ENCODE peak calls at places on chromosomes 16 and 17, in four cellular contexts. Y, Q, G and I are unnamed samples.

GRCh38 chr17:38509772-38510423 is 81.6 kb downstream of the ARHGAP23 start:
- DNase-seq in Y (no peak), Q (no peak), G (no peak), I (no peak)

GRCh38 chr16:2533912-2534311 is 2.7 kb upstream of the CEMP1 start:
- DNase-seq in Y (no peak), Q (no peak), G (no peak), I (no peak)

GRCh38 chr16:2483160-2483559 is 8.2 kb downstream of the TBC1D24 start:
- DNase-seq in Y (no peak), Q (no peak), G (no peak), I (no peak)

GRCh38 chr16:75053791-75054555 is 55.1 kb downstream of the ZNRF1 start:
- DNase-seq in Y (peak), Q (peak), G (no peak), I (no peak)

GRCh38 chr17:17684901-17685774 is 3.9 kb downstream of the RAI1 start:
- DNase-seq in Y (no peak), Q (no peak), G (no peak), I (no peak)

GRCh38 chr16:52254753-52255152 is 292.2 kb downstream of the TOX3 start:
- DNase-seq in Y (no peak), Q (no peak), G (no peak), I (no peak)

GRCh38 chr17:11511696-11512095 is 86.6 kb upstream of the DNAH9 start:
- DNase-seq in Y (peak), Q (no peak), G (no peak), I (no peak)

GRCh38 chr16:23423496-23424049 is 29.4 kb downstream of the COG7 start:
- DNase-seq in Y (peak), Q (peak), G (no peak), I (no peak)

GRCh38 chr16:3356118-3356517 is 429 bp downstream of the OR2C1 start:
- DNase-seq in Y (no peak), Q (no peak), G (no peak), I (no peak)

GRCh38 chr17:38509008-38509771 is 80.9 kb downstream of the ARHGAP23 start:
- DNase-seq in Y (peak), Q (peak), G (no peak), I (peak)

GRCh38 chr17:61002316-61002736 is 324.7 kb downstream of the BCAS3 start:
- DNase-seq in Y (no peak), Q (peak), G (no peak), I (no peak)

GRCh38 chr17:47990962-47991731 is 20.2 kb downstream of the CDK5RAP3 start:
- DNase-seq in Y (no peak), Q (no peak), G (no peak), I (no peak)

GRCh38 chr17:51365090-51365489 is 104.7 kb downstream of the UTP18 start:
- DNase-seq in Y (no peak), Q (peak), G (no peak), I (no peak)

GRCh38 chr16:83102336-83102735 is 475.6 kb downstream of the CDH13 start:
- DNase-seq in Y (no peak), Q (no peak), G (no peak), I (no peak)

GRCh38 chr16:75333770-75334169 is 82.3 kb upstream of the BCAR1 start:
- DNase-seq in Y (no peak), Q (no peak), G (no peak), I (no peak)

GRCh38 chr16:84214451-84215066 is 23.6 kb downstream of the ADAD2 start:
- DNase-seq in Y (no peak), Q (no peak), G (no peak), I (no peak)

GRCh38 chr16:53924311-53924860 is 220.4 kb downstream of the FTO start:
- DNase-seq in Y (no peak), Q (no peak), G (no peak), I (no peak)

GRCh38 chr16:10136916-10137315 is 45.3 kb downstream of the GRIN2A start:
- DNase-seq in Y (no peak), Q (no peak), G (no peak), I (no peak)

GRCh38 chr17:45948881-45949624 is 50.0 kb upstream of the STH start:
- DNase-seq in Y (peak), Q (peak), G (no peak), I (peak)

GRCh38 chr17:75039238-75039637 is 7.5 kb downstream of the ATP5PD start:
- DNase-seq in Y (no peak), Q (no peak), G (no peak), I (no peak)

GRCh38 chr17:37701424-37702020 is 43.3 kb downstream of the HNF1B start:
- DNase-seq in Y (peak), Q (peak), G (no peak), I (no peak)

GRCh38 chr17:3846739-3847670 is 959 bp upstream of the NCBP3 start:
- DNase-seq in Y (no peak), Q (no peak), G (no peak), I (no peak)

GRCh38 chr17:3039748-3040147 is 23.7 kb downstream of the OR1D5 start:
- DNase-seq in Y (no peak), Q (no peak), G (no peak), I (no peak)

GRCh38 chr16:66432429-66432828 is 5.3 kb downstream of the BEAN1 start:
- DNase-seq in Y (no peak), Q (no peak), G (peak), I (no peak)

GRCh38 chr16:19765860-19766553 is 47.9 kb downstream of the IQCK start:
- DNase-seq in Y (peak), Q (no peak), G (no peak), I (no peak)

GRCh38 chr17:30413109-30413508 is 34.4 kb downstream of the CPD start:
- DNase-seq in Y (no peak), Q (no peak), G (no peak), I (no peak)

GRCh38 chr17:78412403-78412802 is 34.0 kb downstream of the PGS1 start:
- DNase-seq in Y (peak), Q (peak), G (no peak), I (no peak)

GRCh38 chr17:44155488-44155887 is 13.8 kb downstream of the HROB start:
- DNase-seq in Y (no peak), Q (no peak), G (no peak), I (no peak)

GRCh38 chr17:82225368-82226029 is 3.3 kb upstream of the SLC16A3 start:
- DNase-seq in Y (no peak), Q (no peak), G (no peak), I (no peak)

GRCh38 chr17:58335061-58335731 is 6.6 kb upstream of the TSPOAP1 start:
- DNase-seq in Y (no peak), Q (no peak), G (no peak), I (no peak)

GRCh38 chr16:89406277-89406888 is 84.0 kb downstream of the ANKRD11 start:
- DNase-seq in Y (no peak), Q (no peak), G (no peak), I (no peak)

GRCh38 chr17:77366558-77367245 is 225.9 kb downstream of the SEC14L1 start:
- DNase-seq in Y (no peak), Q (no peak), G (no peak), I (no peak)

GRCh38 chr17:39064374-39064773 is 87.1 kb downstream of the PLXDC1 start:
- DNase-seq in Y (no peak), Q (no peak), G (no peak), I (no peak)

GRCh38 chr17:79009397-79010303 is at the start of gene CANT1:
- DNase-seq in Y (peak), Q (peak), G (no peak), I (peak)

GRCh38 chr16:57830890-57831484 is 28.7 kb upstream of the KIFC3 start:
- DNase-seq in Y (no peak), Q (no peak), G (no peak), I (no peak)

GRCh38 chr16:57826706-57827625 is 24.7 kb upstream of the KIFC3 start:
- DNase-seq in Y (no peak), Q (no peak), G (no peak), I (no peak)

GRCh38 chr16:57829969-57830360 is 27.7 kb upstream of the KIFC3 start:
- DNase-seq in Y (no peak), Q (no peak), G (no peak), I (no peak)

GRCh38 chr16:57826040-57826434 is 23.7 kb upstream of the KIFC3 start:
- DNase-seq in Y (no peak), Q (no peak), G (no peak), I (no peak)

GRCh38 chr16:57828272-57829161 is 26.2 kb upstream of the KIFC3 start:
- DNase-seq in Y (no peak), Q (no peak), G (no peak), I (no peak)
- TF ChIP-seq CTCF in Y (no peak), Q (no peak), G (no peak), I (no peak)

DNA sequence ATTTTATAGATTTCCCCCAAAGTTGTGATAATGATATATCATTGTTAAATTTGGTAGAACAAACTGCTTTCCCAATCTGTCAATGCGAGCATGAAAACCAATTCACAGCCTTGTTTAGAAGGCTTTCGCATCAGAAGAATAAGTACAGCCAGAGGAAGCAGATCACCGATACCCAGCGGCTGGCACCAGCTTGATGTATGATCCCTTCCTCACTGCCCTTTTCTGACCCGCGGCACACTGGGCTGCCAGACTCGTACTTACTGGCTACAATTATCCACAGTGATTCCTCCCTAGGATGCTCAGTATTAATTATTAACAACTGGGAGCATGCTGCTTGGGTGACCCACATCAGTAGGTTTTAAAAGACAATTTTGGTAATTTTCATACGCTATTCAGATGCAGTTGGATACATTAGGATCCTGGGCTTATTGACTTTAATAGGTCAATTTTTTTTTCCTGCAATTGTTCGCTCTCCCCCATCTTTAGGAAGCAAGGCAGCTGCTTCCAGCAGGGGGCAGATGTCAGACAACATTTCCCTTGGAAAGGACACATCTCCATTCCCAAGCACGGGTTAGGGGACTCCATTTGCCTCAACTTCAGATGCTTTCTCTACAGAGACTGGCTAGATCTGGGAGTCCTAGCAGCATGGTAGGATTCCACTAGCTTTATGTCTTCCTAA is 582.7 kb upstream of the PSMD7 start:
- DNase-seq in Y (peak), Q (peak), G (no peak), I (no peak)
- TF ChIP-seq CTCF in Y (peak), Q (peak), G (no peak), I (peak)

DNA sequence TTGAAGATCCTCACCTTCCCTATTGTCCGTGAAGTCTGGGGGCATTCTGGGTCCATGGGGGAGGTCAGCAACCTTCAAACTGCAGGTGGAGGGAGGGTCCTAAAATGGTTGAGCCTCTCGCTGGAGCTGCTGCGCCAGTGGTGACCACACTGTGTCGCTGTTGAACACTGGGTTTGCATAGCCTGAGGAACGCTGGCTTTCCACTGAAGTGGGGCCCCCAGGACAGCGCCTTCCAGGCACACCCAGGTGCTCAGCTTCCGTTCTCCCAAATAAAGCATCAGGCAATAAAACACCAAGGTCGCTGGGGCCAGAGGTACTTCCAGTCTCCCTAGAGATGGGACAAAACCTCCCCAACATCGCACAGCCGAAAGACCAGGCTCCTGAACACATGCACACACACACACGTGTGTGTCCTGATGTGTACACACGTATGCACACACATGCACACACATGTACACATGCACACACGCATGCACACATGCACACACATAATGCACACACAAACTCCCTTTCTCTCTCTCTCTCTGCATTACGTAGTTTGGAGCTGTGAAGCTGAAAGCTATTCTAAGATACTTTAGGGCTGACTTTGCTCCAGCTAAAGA is 120.6 kb downstream of the IRF8 start:
- DNase-seq in Y (no peak), Q (peak), G (no peak), I (no peak)
- TF ChIP-seq CTCF in Y (no peak), Q (no peak), G (no peak), I (no peak)

GRCh38 chr17:15378243-15378642 is 36.8 kb upstream of the TEKT3 start:
- DNase-seq in Y (no peak), Q (no peak), G (no peak), I (no peak)

GRCh38 chr17:15380447-15380846 is 39.0 kb upstream of the TEKT3 start:
- DNase-seq in Y (no peak), Q (no peak), G (no peak), I (no peak)

GRCh38 chr17:15377608-15378007 is 36.2 kb upstream of the TEKT3 start:
- DNase-seq in Y (no peak), Q (no peak), G (no peak), I (no peak)

GRCh38 chr17:15379659-15380058 is 38.3 kb upstream of the TEKT3 start:
- DNase-seq in Y (no peak), Q (no peak), G (no peak), I (no peak)

GRCh38 chr17:15377200-15377599 is 35.8 kb upstream of the TEKT3 start:
- DNase-seq in Y (no peak), Q (no peak), G (no peak), I (no peak)
- TF ChIP-seq CTCF in Y (no peak), Q (no peak), G (no peak), I (no peak)